ENCODE peak calls at places on chromosomes 13 and 19, in six cellular contexts. Y is effector memory CD4-positive, alpha-beta T cell; A is stimulated activated naive B cell treated with anti-CD40 and anti-IgM and Interleukin-4, amounts not matched to agents 10 μg/mL and 1 μg/mL and 100 μg/mL, for 72 hours; D is cerebellum; O is progenitor cell of endocrine pancreas; V is amniotic stem cell. B is an unnamed sample.
A peak's percentile ranks its signal among the peaks of the same experiment; 100 is the strongest.

GRCh38 chr13:73335226-73335625 is 276.4 kb downstream of the KLF5 start:
- DNase-seq in Y (no peak), A (no peak), D (no peak), O (no peak), V (no peak), B (no peak)

GRCh38 chr19:16943942-16944625 is 55.3 kb downstream of the F2RL3 start:
- DNase-seq in Y (no peak), A (no peak), D (no peak), O (no peak), V (no peak), B (no peak)

GRCh38 chr13:48579167-48579918 is 46.5 kb upstream of the RCBTB2 start:
- DNase-seq in Y (no peak), A (peak; percentile 47), D (no peak), O (no peak), V (no peak), B (no peak)

GRCh38 chr19:45305421-45305820 is 17.3 kb downstream of the CKM start:
- DNase-seq in Y (no peak), A (no peak), D (no peak), O (no peak), V (no peak), B (no peak)

GRCh38 chr19:11984986-11985385 is 20.1 kb downstream of the ZNF763 start:
- DNase-seq in Y (no peak), A (peak; percentile 12), D (no peak), O (no peak), V (no peak), B (no peak)

GRCh38 chr19:35022460-35022859 is 7.8 kb upstream of the SCN1B start:
- DNase-seq in Y (no peak), A (no peak), D (no peak), O (no peak), V (no peak), B (no peak)

GRCh38 chr13:31896427-31896826 is 135.1 kb upstream of the FRY start:
- DNase-seq in Y (no peak), A (no peak), D (no peak), O (no peak), V (peak; percentile 30), B (no peak)

GRCh38 chr19:33063356-33064116 is 1.2 kb downstream of the RHPN2 start:
- DNase-seq in Y (no peak), A (no peak), D (peak; percentile 76), O (no peak), V (no peak), B (no peak)

GRCh38 chr13:33279414-33279813 is 6.1 kb downstream of the STARD13 start:
- DNase-seq in Y (no peak), A (no peak), D (no peak), O (no peak), V (no peak), B (no peak)

GRCh38 chr13:73973156-73973555 is 161.0 kb downstream of the KLF12 start:
- DNase-seq in Y (no peak), A (no peak), D (no peak), O (no peak), V (no peak), B (no peak)

GRCh38 chr19:16373539-16373938 is 48.9 kb downstream of the KLF2 start:
- DNase-seq in Y (no peak), A (no peak), D (no peak), O (no peak), V (no peak), B (no peak)

GRCh38 chr13:88144580-88144979 is 473.4 kb downstream of the SLITRK5 start:
- DNase-seq in Y (no peak), A (no peak), D (no peak), O (no peak), V (no peak), B (no peak)

GRCh38 chr13:39910833-39911232 is 255.4 kb downstream of the COG6 start:
- DNase-seq in Y (no peak), A (no peak), D (no peak), O (no peak), V (no peak), B (no peak)

GRCh38 chr19:45569619-45570421 is 14.8 kb downstream of the OPA3 start:
- DNase-seq in Y (peak; percentile 11), A (no peak), D (peak; percentile 28), O (peak; percentile 32), V (no peak), B (no peak)

GRCh38 chr19:33413426-33413725 is 39.9 kb downstream of the CEBPG start:
- DNase-seq in Y (no peak), A (no peak), D (no peak), O (no peak), V (no peak), B (no peak)

GRCh38 chr19:18097217-18097992 is at the start of gene MAST3:
- DNase-seq in Y (peak; percentile 89), A (peak; percentile 90), D (no peak), O (peak; percentile 68), V (no peak), B (peak; percentile 81)

GRCh38 chr13:48946163-48946562 is 29.5 kb upstream of the FNDC3A start:
- DNase-seq in Y (no peak), A (no peak), D (no peak), O (no peak), V (no peak), B (no peak)

GRCh38 chr13:94967183-94968039 is 255.1 kb upstream of the SOX21 start:
- DNase-seq in Y (no peak), A (no peak), D (no peak), O (peak; percentile 37), V (no peak), B (peak; percentile 31)

B was measured in caudate nucleus.